ENCODE peak calls at places on chromosomes 12 and 14, in six cellular contexts. D, J, L, E, I and U are unnamed samples.

GRCh38 chr14:104394606-104394910 is 185.0 kb upstream of the C14orf180 start:
- DNase-seq in E (no peak), I (no peak), L (no peak), D (no peak), J (no peak), U (no peak)

GRCh38 chr12:71582925-71583324 is 80.7 kb downstream of the ZFC3H1 start:
- DNase-seq in J (no peak), I (no peak), L (no peak), D (no peak), E (no peak), U (no peak)

GRCh38 chr12:59904874-59905521 is 309.2 kb downstream of the SLC16A7 start:
- DNase-seq in D (no peak), L (no peak), J (no peak), E (no peak), I (no peak), U (no peak)

GRCh38 chr12:569091-569676 is 94.1 kb downstream of the NINJ2 start:
- DNase-seq in D (no peak), I (no peak), E (no peak), J (no peak), L (no peak), U (no peak)

GRCh38 chr14:104660597-104660996 is 28.8 kb upstream of the INF2 start:
- DNase-seq in J (no peak), L (no peak), D (no peak), E (no peak), I (no peak), U (no peak)

GRCh38 chr12:111412007-111412829 is 6.5 kb downstream of the SH2B3 start:
- DNase-seq in I (no peak), L (no peak), J (peak; percentile 96), E (no peak), D (no peak), U (peak; percentile 52)

GRCh38 chr14:49512147-49512551 is 74.0 kb downstream of the RPS29 start:
- DNase-seq in J (peak; percentile 4), E (no peak), D (no peak), L (no peak), I (no peak), U (no peak)

GRCh38 chr12:38144601-38145436 is 171.8 kb upstream of the ALG10B start:
- DNase-seq in E (no peak), L (no peak), J (no peak), I (no peak), D (no peak), U (no peak)

GRCh38 chr12:49983892-49984291 is 11.1 kb downstream of the AQP6 start:
- DNase-seq in J (peak; percentile 92), D (no peak), L (no peak), E (no peak), I (peak; percentile 90), U (no peak)

GRCh38 chr12:94089891-94090290 is 58.5 kb upstream of the PLXNC1 start:
- DNase-seq in I (no peak), D (no peak), J (no peak), E (no peak), L (no peak), U (no peak)

GRCh38 chr12:110765144-110765543 is 22.5 kb upstream of the PPP1CC start:
- DNase-seq in J (no peak), L (no peak), I (no peak), D (no peak), E (no peak), U (no peak)

GRCh38 chr12:111446044-111446581 is 40.4 kb downstream of the SH2B3 start:
- DNase-seq in D (no peak), I (peak; percentile 81), L (no peak), J (peak; percentile 82), E (no peak), U (peak; percentile 64)

GRCh38 chr12:107780298-107780697 is 5.8 kb downstream of the ASCL4 start:
- DNase-seq in J (no peak), L (no peak), I (no peak), E (no peak), D (no peak), U (no peak)

GRCh38 chr12:77925536-77926108 is 94.9 kb downstream of the NAV3 start:
- DNase-seq in L (peak; percentile 87), D (peak; percentile 66), E (peak; percentile 89), I (peak; percentile 78), J (peak; percentile 96), U (peak; percentile 41)

GRCh38 chr12:50057896-50058670 is 687 bp downstream of the ASIC1 start:
- DNase-seq in D (no peak), J (no peak), E (no peak), I (no peak), L (no peak), U (no peak)

GRCh38 chr12:26694402-26694801 is 138.6 kb downstream of the ITPR2 start:
- DNase-seq in D (no peak), I (no peak), J (no peak), E (no peak), L (no peak), U (no peak)

GRCh38 chr12:69284131-69284530 is 44.8 kb downstream of the CPSF6 start:
- DNase-seq in L (peak; percentile 81), D (peak; percentile 55), J (peak; percentile 73), E (peak; percentile 84), I (peak; percentile 56), U (peak; percentile 66)

GRCh38 chr12:51811203-51811805 is 37.2 kb downstream of the FIGNL2 start:
- DNase-seq in L (no peak), D (no peak), I (no peak), E (no peak), J (no peak), U (no peak)

GRCh38 chr14:92549853-92550244 is 36.3 kb downstream of the RIN3 start:
- DNase-seq in E (peak; percentile 79), D (peak; percentile 17), I (peak; percentile 46), L (peak; percentile 38), J (no peak), U (peak; percentile 10)

GRCh38 chr12:62903151-62903550 is 31.8 kb downstream of the PPM1H start:
- DNase-seq in J (no peak), L (no peak), D (no peak), I (no peak), E (no peak), U (no peak)

GRCh38 chr12:132188451-132189298 is 44.4 kb downstream of the NOC4L start:
- DNase-seq in D (no peak), L (no peak), J (no peak), E (no peak), I (no peak), U (no peak)

GRCh38 chr12:132190012-132190755 is 45.9 kb downstream of the NOC4L start:
- DNase-seq in E (no peak), L (no peak), I (peak; percentile 40), D (no peak), J (no peak), U (no peak)

GRCh38 chr12:132187646-132188450 is 43.6 kb downstream of the NOC4L start:
- DNase-seq in I (no peak), J (no peak), L (no peak), D (no peak), E (no peak), U (no peak)

GRCh38 chr12:132190834-132191500 is 46.7 kb downstream of the NOC4L start:
- DNase-seq in E (no peak), L (no peak), D (no peak), J (no peak), I (no peak), U (no peak)

GRCh38 chr12:132189378-132190011 is 45.2 kb downstream of the NOC4L start:
- DNase-seq in D (peak; percentile 61), L (peak; percentile 81), E (peak; percentile 87), I (peak; percentile 93), J (peak; percentile 94), U (peak; percentile 91)
- H3K27ac ChIP-seq in D (peak overlapping the region; percentile 65), L (peak overlapping the region; percentile 39), E (peak overlapping the region; percentile 47), I (peak overlapping the region; percentile 68), J (peak overlapping the region; percentile 46), U (no peak overlapping the region)

DNA sequence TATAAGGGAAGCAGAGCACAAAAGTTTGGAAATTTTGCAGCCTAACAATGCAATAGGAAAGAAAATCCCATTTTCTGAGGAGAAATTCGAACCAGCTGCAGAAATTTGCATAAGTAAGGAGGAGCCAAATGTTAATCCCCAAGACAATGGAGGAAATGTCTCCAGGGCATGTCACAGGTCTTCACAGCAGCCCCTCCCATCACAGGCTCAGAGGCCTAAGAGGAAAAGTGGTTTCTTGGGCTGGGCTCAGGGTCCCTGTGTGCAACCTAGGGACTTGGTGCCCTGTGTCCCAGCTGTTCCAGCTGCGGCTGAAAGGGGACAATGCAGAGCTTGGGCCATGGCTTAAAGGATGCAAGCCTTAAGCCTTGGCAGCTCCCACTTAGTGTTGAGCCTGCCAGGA is 190.0 kb downstream of the MDGA2 start:
- DNase-seq in D (no peak), J (peak; percentile 7), L (no peak), E (no peak), I (no peak), U (no peak)
- H3K9me3 ChIP-seq in D (no peaks in the 10 kb centered on the region), J (no peaks in the 10 kb centered on the region), L (no peaks in the 10 kb centered on the region), E (no peaks in the 10 kb centered on the region), I (no peaks in the 10 kb centered on the region), U (no peaks in the 10 kb centered on the region)

GRCh38 chr12:56212360-56212759 is 9.4 kb downstream of the RNF41 start:
- DNase-seq in L (no peak), D (no peak), J (no peak), E (no peak), I (no peak), U (no peak)

GRCh38 chr12:56216461-56216860 is 5.3 kb downstream of the RNF41 start:
- DNase-seq in J (no peak), D (no peak), E (no peak), I (no peak), L (no peak), U (no peak)

GRCh38 chr12:56219840-56220239 is 1.9 kb downstream of the RNF41 start:
- DNase-seq in D (no peak), J (no peak), E (no peak), I (no peak), L (no peak), U (no peak)

GRCh38 chr12:56208014-56208413 is 13.7 kb downstream of the RNF41 start:
- DNase-seq in D (no peak), I (no peak), J (no peak), L (no peak), E (no peak), U (no peak)

DNA sequence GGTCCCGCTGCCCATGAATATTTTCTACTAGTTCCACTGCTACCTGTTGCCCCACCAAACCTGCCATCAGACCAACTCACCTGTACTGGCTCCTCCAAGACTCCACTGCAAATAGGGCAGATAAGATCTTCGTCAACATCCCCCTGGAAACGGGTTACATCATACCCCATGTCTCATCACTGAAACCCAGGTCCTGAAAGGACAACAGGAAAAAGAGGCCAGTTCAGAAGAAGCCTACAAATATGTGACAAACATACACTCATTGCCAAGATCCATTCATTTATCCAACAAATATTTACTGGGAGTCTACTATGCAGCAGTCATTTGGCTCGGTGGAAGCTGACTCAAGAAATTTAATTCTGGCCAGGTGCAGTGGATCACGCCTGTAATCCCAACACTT is 7.8 kb downstream of the RNF41 start:
- DNase-seq in I (no peak), L (no peak), J (no peak), E (no peak), D (no peak), U (no peak)
- H3K36me3 ChIP-seq in I (peaks cover 61% of the 10 kb centered on the region), L (peaks cover 2% of the 10 kb centered on the region), J (peaks cover 51% of the 10 kb centered on the region), E (no peaks in the 10 kb centered on the region), D (peaks cover 36% of the 10 kb centered on the region), U (peaks cover 53% of the 10 kb centered on the region)

DNA sequence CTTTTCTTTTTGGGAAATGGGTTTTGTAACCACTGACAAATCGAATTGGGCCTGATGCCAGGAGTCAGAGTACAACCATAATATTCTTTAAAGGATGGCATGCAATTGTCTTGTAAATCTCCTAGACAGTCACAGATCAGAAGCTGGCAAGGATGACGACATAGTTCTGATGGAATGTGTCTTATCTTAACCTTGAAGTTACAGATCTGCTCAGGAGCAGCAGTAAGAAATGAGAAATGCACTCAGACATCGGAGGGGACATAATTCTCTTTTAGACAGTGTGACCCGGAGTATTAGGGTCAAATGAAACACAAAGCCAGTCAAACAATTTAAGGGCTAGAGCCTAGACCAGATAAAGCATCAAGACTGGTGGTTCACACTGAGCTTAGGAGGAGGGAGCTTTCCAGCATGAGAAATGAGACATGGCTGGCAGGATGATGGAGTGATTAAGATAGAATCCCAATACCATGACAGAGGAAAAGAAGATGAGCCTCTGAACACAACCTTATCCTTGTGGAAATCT is 17.5 kb downstream of the CBX5 start:
- DNase-seq in D (no peak), L (peak; percentile 51), J (peak; percentile 75), I (peak; percentile 65), E (peak; percentile 67), U (peak; percentile 26)
- H3K27ac ChIP-seq in D (no peak overlapping the region), L (no peak overlapping the region), J (peak overlapping the region; percentile 87), I (no peak overlapping the region), E (peak overlapping the region; percentile 64), U (peak overlapping the region; percentile 91)